ENCODE peak calls at places on chromosome 3, in six cellular contexts. J is NCI-H524 treated with DMSO at 0.1 percent for 48 hours; I is KBM-7; N is HS-5; F is NCI-H2081; C is activated effector memory CD4-positive, alpha-beta T cell treated with anti-CD3 and anti-CD28 coated beads, Interleukin-2, amount 50 U/mL, for 16 hours. V is an unnamed sample.

GRCh38 chr3:195760345-195760983 is 39.7 kb downstream of the MUC20 start:
- DNase-seq in I (no peak), J (no peak), N (no peak), F (no peak), C (peak; percentile 27), V (peak; percentile 1)

GRCh38 chr3:120689395-120689794 is 7.4 kb upstream of the HGD start:
- DNase-seq in J (no peak), I (no peak), F (no peak), C (no peak), N (no peak), V (no peak)

GRCh38 chr3:5296362-5296761 is 108.9 kb downstream of the EDEM1 start:
- DNase-seq in I (no peak), N (no peak), C (no peak), F (no peak), J (no peak), V (no peak)

GRCh38 chr3:146542179-146542578 is 2.2 kb downstream of the PLSCR1 start:
- DNase-seq in J (no peak), F (no peak), N (no peak), I (peak; percentile 25), C (no peak), V (no peak)

GRCh38 chr3:117545484-117545883 is 835.9 kb downstream of the TUSC7 start:
- DNase-seq in J (no peak), C (no peak), N (no peak), I (no peak), F (no peak), V (no peak)

GRCh38 chr3:31165399-31165860 is 271.0 kb upstream of the GADL1 start:
- DNase-seq in F (peak; percentile 19), N (no peak), J (no peak), C (no peak), I (no peak), V (no peak)

GRCh38 chr3:151772825-151773480 is 39.2 kb downstream of the AADACL2 start:
- DNase-seq in C (no peak), I (no peak), F (no peak), J (no peak), N (no peak), V (no peak)

GRCh38 chr3:127081001-127081720 is 98.2 kb downstream of the PLXNA1 start:
- DNase-seq in N (no peak), I (no peak), F (no peak), C (peak; percentile 30), J (no peak), V (no peak)